ENCODE peak calls at places on chromosomes 6 and 20, in ten cellular contexts. One of them, this sample, is unnamed.

GRCh38 chr6:152458648-152459047 is 178.5 kb downstream of the SYNE1 start:
- DNase-seq in ELF-1: no peak
- DNase-seq in posterior cingulate gyrus: no peak
- DNase-seq in NCI-H2171: no peak
- DNase-seq in hippocampal formation: no peak
- DNase-seq in tibial artery: no peak
- DNase-seq in hepatocyte: no peak
- DNase-seq in adrenal gland: no peak
- DNase-seq in NCI-H345: no peak
- DNase-seq in brain microvascular endothelial cell: peak
- DNase-seq in this sample: no peak

GRCh38 chr6:39093167-39093708 is 21.7 kb downstream of the SAYSD1 start:
- DNase-seq in NCI-H2171: no peak
- DNase-seq in posterior cingulate gyrus: no peak
- DNase-seq in tibial artery: no peak
- DNase-seq in hepatocyte: no peak
- DNase-seq in adrenal gland: no peak
- DNase-seq in hippocampal formation: no peak
- DNase-seq in brain microvascular endothelial cell: no peak
- DNase-seq in ELF-1: no peak
- DNase-seq in NCI-H345: no peak
- DNase-seq in this sample: no peak

GRCh38 chr6:5996701-5997419 is 9.9 kb downstream of the NRN1 start:
- DNase-seq in NCI-H2171: peak
- DNase-seq in posterior cingulate gyrus: peak
- DNase-seq in brain microvascular endothelial cell: peak
- DNase-seq in adrenal gland: peak
- DNase-seq in ELF-1: no peak
- DNase-seq in hippocampal formation: no peak
- DNase-seq in NCI-H345: peak
- DNase-seq in hepatocyte: peak
- DNase-seq in tibial artery: no peak
- DNase-seq in this sample: no peak

GRCh38 chr6:572596-573265 is 84.2 kb downstream of the HUS1B start:
- DNase-seq in ELF-1: no peak
- DNase-seq in brain microvascular endothelial cell: peak
- DNase-seq in posterior cingulate gyrus: no peak
- DNase-seq in hepatocyte: no peak
- DNase-seq in NCI-H345: no peak
- DNase-seq in tibial artery: no peak
- DNase-seq in NCI-H2171: no peak
- DNase-seq in adrenal gland: no peak
- DNase-seq in hippocampal formation: no peak
- DNase-seq in this sample: no peak

GRCh38 chr6:39610229-39610628 is 115.0 kb downstream of the KIF6 start:
- DNase-seq in NCI-H345: no peak
- DNase-seq in posterior cingulate gyrus: no peak
- DNase-seq in adrenal gland: no peak
- DNase-seq in hepatocyte: peak
- DNase-seq in ELF-1: no peak
- DNase-seq in brain microvascular endothelial cell: no peak
- DNase-seq in NCI-H2171: no peak
- DNase-seq in hippocampal formation: no peak
- DNase-seq in tibial artery: no peak
- DNase-seq in this sample: no peak

GRCh38 chr6:127879685-127880084 is 21.2 kb downstream of the THEMIS start:
- DNase-seq in NCI-H2171: no peak
- DNase-seq in hippocampal formation: no peak
- DNase-seq in hepatocyte: peak
- DNase-seq in NCI-H345: no peak
- DNase-seq in ELF-1: peak
- DNase-seq in posterior cingulate gyrus: peak
- DNase-seq in adrenal gland: no peak
- DNase-seq in tibial artery: no peak
- DNase-seq in brain microvascular endothelial cell: peak
- DNase-seq in this sample: peak

GRCh38 chr6:123811378-123811777 is 7.7 kb downstream of the NKAIN2 start:
- DNase-seq in posterior cingulate gyrus: no peak
- DNase-seq in hepatocyte: no peak
- DNase-seq in hippocampal formation: no peak
- DNase-seq in tibial artery: no peak
- DNase-seq in NCI-H2171: no peak
- DNase-seq in adrenal gland: no peak
- DNase-seq in ELF-1: no peak
- DNase-seq in brain microvascular endothelial cell: no peak
- DNase-seq in NCI-H345: no peak
- DNase-seq in this sample: no peak

GRCh38 chr20:19885981-19886665 is 128.1 kb downstream of the RIN2 start:
- DNase-seq in NCI-H345: no peak
- DNase-seq in hippocampal formation: peak
- DNase-seq in NCI-H2171: no peak
- DNase-seq in hepatocyte: peak
- DNase-seq in tibial artery: peak
- DNase-seq in posterior cingulate gyrus: peak
- DNase-seq in adrenal gland: peak
- DNase-seq in brain microvascular endothelial cell: peak
- DNase-seq in ELF-1: peak
- DNase-seq in this sample: no peak

GRCh38 chr6:148507774-148508173 is 165.1 kb downstream of the SASH1 start:
- DNase-seq in NCI-H2171: no peak
- DNase-seq in adrenal gland: no peak
- DNase-seq in ELF-1: no peak
- DNase-seq in tibial artery: peak
- DNase-seq in hepatocyte: no peak
- DNase-seq in brain microvascular endothelial cell: no peak
- DNase-seq in hippocampal formation: no peak
- DNase-seq in posterior cingulate gyrus: no peak
- DNase-seq in NCI-H345: no peak
- DNase-seq in this sample: no peak

GRCh38 chr6:75882734-75883133 is 133.7 kb downstream of the MYO6 start:
- DNase-seq in adrenal gland: no peak
- DNase-seq in hepatocyte: no peak
- DNase-seq in brain microvascular endothelial cell: peak
- DNase-seq in tibial artery: no peak
- DNase-seq in NCI-H345: no peak
- DNase-seq in ELF-1: no peak
- DNase-seq in posterior cingulate gyrus: no peak
- DNase-seq in hippocampal formation: no peak
- DNase-seq in NCI-H2171: peak
- DNase-seq in this sample: no peak

GRCh38 chr6:94323853-94324252 is 904.5 kb upstream of the EPHA7 start:
- DNase-seq in posterior cingulate gyrus: no peak
- DNase-seq in NCI-H345: no peak
- DNase-seq in brain microvascular endothelial cell: no peak
- DNase-seq in hepatocyte: peak
- DNase-seq in ELF-1: no peak
- DNase-seq in tibial artery: no peak
- DNase-seq in adrenal gland: no peak
- DNase-seq in hippocampal formation: no peak
- DNase-seq in NCI-H2171: no peak
- DNase-seq in this sample: no peak

GRCh38 chr6:82569022-82569421 is 205.4 kb downstream of the TPBG start:
- DNase-seq in hepatocyte: no peak
- DNase-seq in brain microvascular endothelial cell: no peak
- DNase-seq in posterior cingulate gyrus: no peak
- DNase-seq in NCI-H345: peak
- DNase-seq in hippocampal formation: no peak
- DNase-seq in adrenal gland: no peak
- DNase-seq in tibial artery: no peak
- DNase-seq in ELF-1: no peak
- DNase-seq in NCI-H2171: no peak
- DNase-seq in this sample: no peak

GRCh38 chr6:168961257-168961656 is 292.4 kb downstream of the THBS2 start:
- DNase-seq in hippocampal formation: no peak
- DNase-seq in NCI-H2171: no peak
- DNase-seq in posterior cingulate gyrus: no peak
- DNase-seq in ELF-1: no peak
- DNase-seq in adrenal gland: no peak
- DNase-seq in hepatocyte: no peak
- DNase-seq in brain microvascular endothelial cell: no peak
- DNase-seq in NCI-H345: no peak
- DNase-seq in tibial artery: no peak
- DNase-seq in this sample: no peak

GRCh38 chr20:1934578-1935573 is 39.7 kb downstream of the SIRPA start:
- DNase-seq in adrenal gland: peak
- DNase-seq in ELF-1: no peak
- DNase-seq in NCI-H2171: no peak
- DNase-seq in hepatocyte: peak
- DNase-seq in NCI-H345: no peak
- DNase-seq in tibial artery: peak
- DNase-seq in brain microvascular endothelial cell: peak
- DNase-seq in posterior cingulate gyrus: peak
- DNase-seq in hippocampal formation: peak
- DNase-seq in this sample: no peak

GRCh38 chr6:21908117-21908848 is 314.7 kb downstream of the SOX4 start:
- DNase-seq in hippocampal formation: no peak
- DNase-seq in ELF-1: no peak
- DNase-seq in brain microvascular endothelial cell: no peak
- DNase-seq in NCI-H345: no peak
- DNase-seq in adrenal gland: peak
- DNase-seq in tibial artery: no peak
- DNase-seq in NCI-H2171: no peak
- DNase-seq in posterior cingulate gyrus: no peak
- DNase-seq in hepatocyte: no peak
- DNase-seq in this sample: no peak

GRCh38 chr6:53483423-53484353 is 61.2 kb downstream of the GCLC start:
- DNase-seq in posterior cingulate gyrus: peak
- DNase-seq in brain microvascular endothelial cell: no peak
- DNase-seq in NCI-H345: no peak
- DNase-seq in hepatocyte: no peak
- DNase-seq in tibial artery: peak
- DNase-seq in ELF-1: no peak
- DNase-seq in adrenal gland: peak
- DNase-seq in NCI-H2171: no peak
- DNase-seq in hippocampal formation: peak
- DNase-seq in this sample: no peak

GRCh38 chr20:35055445-35056276 is 36.9 kb downstream of the TRPC4AP start:
- DNase-seq in hepatocyte: no peak
- DNase-seq in adrenal gland: no peak
- DNase-seq in NCI-H2171: no peak
- DNase-seq in hippocampal formation: no peak
- DNase-seq in tibial artery: no peak
- DNase-seq in brain microvascular endothelial cell: no peak
- DNase-seq in NCI-H345: no peak
- DNase-seq in posterior cingulate gyrus: no peak
- DNase-seq in ELF-1: peak
- DNase-seq in this sample: no peak

GRCh38 chr20:50617022-50617421 is 74.3 kb downstream of the RIPOR3 start:
- DNase-seq in brain microvascular endothelial cell: no peak
- DNase-seq in posterior cingulate gyrus: no peak
- DNase-seq in hepatocyte: no peak
- DNase-seq in ELF-1: no peak
- DNase-seq in hippocampal formation: no peak
- DNase-seq in NCI-H2171: no peak
- DNase-seq in tibial artery: no peak
- DNase-seq in NCI-H345: no peak
- DNase-seq in adrenal gland: no peak
- DNase-seq in this sample: no peak

GRCh38 chr20:9458075-9458818 is 56.1 kb upstream of the LAMP5 start:
- DNase-seq in NCI-H2171: no peak
- DNase-seq in hippocampal formation: no peak
- DNase-seq in tibial artery: no peak
- DNase-seq in ELF-1: peak
- DNase-seq in brain microvascular endothelial cell: peak
- DNase-seq in adrenal gland: peak
- DNase-seq in NCI-H345: no peak
- DNase-seq in hepatocyte: peak
- DNase-seq in posterior cingulate gyrus: no peak
- DNase-seq in this sample: no peak

GRCh38 chr6:154298297-154298696 is 58.3 kb downstream of the IPCEF1 start:
- DNase-seq in ELF-1: no peak
- DNase-seq in posterior cingulate gyrus: no peak
- DNase-seq in tibial artery: no peak
- DNase-seq in brain microvascular endothelial cell: no peak
- DNase-seq in NCI-H2171: no peak
- DNase-seq in NCI-H345: no peak
- DNase-seq in hepatocyte: no peak
- DNase-seq in hippocampal formation: no peak
- DNase-seq in adrenal gland: no peak
- DNase-seq in this sample: no peak

GRCh38 chr6:138692978-138693909 is 80.3 kb upstream of the CCDC28A start:
- DNase-seq in NCI-H2171: peak
- DNase-seq in hippocampal formation: peak
- DNase-seq in brain microvascular endothelial cell: peak
- DNase-seq in posterior cingulate gyrus: peak
- DNase-seq in NCI-H345: peak
- DNase-seq in hepatocyte: peak
- DNase-seq in adrenal gland: peak
- DNase-seq in ELF-1: peak
- DNase-seq in tibial artery: peak
- DNase-seq in this sample: no peak

GRCh38 chr20:37377346-37378081 is 31.6 kb downstream of the SRC start:
- DNase-seq in hepatocyte: no peak
- DNase-seq in adrenal gland: peak
- DNase-seq in hippocampal formation: no peak
- DNase-seq in tibial artery: no peak
- DNase-seq in posterior cingulate gyrus: no peak
- DNase-seq in ELF-1: no peak
- DNase-seq in NCI-H2171: no peak
- DNase-seq in brain microvascular endothelial cell: no peak
- DNase-seq in NCI-H345: no peak
- DNase-seq in this sample: no peak

GRCh38 chr6:82006027-82006738 is 241.4 kb downstream of the IBTK start:
- DNase-seq in posterior cingulate gyrus: peak
- DNase-seq in ELF-1: peak
- DNase-seq in tibial artery: no peak
- DNase-seq in adrenal gland: peak
- DNase-seq in NCI-H345: no peak
- DNase-seq in NCI-H2171: no peak
- DNase-seq in hepatocyte: peak
- DNase-seq in hippocampal formation: no peak
- DNase-seq in brain microvascular endothelial cell: peak
- DNase-seq in this sample: no peak

GRCh38 chr6:36728289-36729168 is 30.9 kb downstream of the RAB44 start:
- DNase-seq in posterior cingulate gyrus: peak
- DNase-seq in NCI-H345: no peak
- DNase-seq in ELF-1: no peak
- DNase-seq in brain microvascular endothelial cell: no peak
- DNase-seq in tibial artery: no peak
- DNase-seq in adrenal gland: no peak
- DNase-seq in hepatocyte: no peak
- DNase-seq in hippocampal formation: no peak
- DNase-seq in NCI-H2171: no peak
- DNase-seq in this sample: no peak

GRCh38 chr20:49983848-49984408 is 1.1 kb downstream of the SNAI1 start:
- DNase-seq in tibial artery: no peak
- DNase-seq in NCI-H345: no peak
- DNase-seq in NCI-H2171: no peak
- DNase-seq in hepatocyte: no peak
- DNase-seq in posterior cingulate gyrus: peak
- DNase-seq in ELF-1: no peak
- DNase-seq in hippocampal formation: peak
- DNase-seq in brain microvascular endothelial cell: no peak
- DNase-seq in adrenal gland: no peak
- DNase-seq in this sample: no peak

GRCh38 chr20:22866757-22867425 is 168.2 kb upstream of the SSTR4 start:
- DNase-seq in posterior cingulate gyrus: no peak
- DNase-seq in tibial artery: no peak
- DNase-seq in ELF-1: no peak
- DNase-seq in brain microvascular endothelial cell: peak
- DNase-seq in hepatocyte: no peak
- DNase-seq in NCI-H345: no peak
- DNase-seq in NCI-H2171: no peak
- DNase-seq in hippocampal formation: no peak
- DNase-seq in adrenal gland: no peak
- DNase-seq in this sample: no peak

GRCh38 chr6:67133973-67134372 is 1426.9 kb upstream of the EYS start:
- DNase-seq in ELF-1: no peak
- DNase-seq in tibial artery: no peak
- DNase-seq in posterior cingulate gyrus: no peak
- DNase-seq in brain microvascular endothelial cell: no peak
- DNase-seq in NCI-H2171: no peak
- DNase-seq in hippocampal formation: no peak
- DNase-seq in NCI-H345: no peak
- DNase-seq in adrenal gland: no peak
- DNase-seq in hepatocyte: no peak
- DNase-seq in this sample: no peak

GRCh38 chr20:50194831-50195523 is 4.3 kb downstream of the CEBPB start:
- DNase-seq in hippocampal formation: no peak
- DNase-seq in hepatocyte: no peak
- DNase-seq in ELF-1: no peak
- DNase-seq in NCI-H2171: no peak
- DNase-seq in NCI-H345: no peak
- DNase-seq in tibial artery: peak
- DNase-seq in posterior cingulate gyrus: no peak
- DNase-seq in brain microvascular endothelial cell: no peak
- DNase-seq in adrenal gland: peak
- DNase-seq in this sample: no peak

This sample was measured in effector CD4-positive, alpha-beta T cell.